ENCODE peak calls at places on chromosomes 16 and 17, in eight cellular contexts. One of them, this sample, is unnamed.

GRCh38 chr16:77500286-77500598 is 65.4 kb upstream of the ADAMTS18 start:
- DNase-seq in prostate gland: no peak
- DNase-seq in fibroblast of lung: no peak
- DNase-seq in foreskin fibroblast: no peak
- DNase-seq in A549: no peak
- DNase-seq in dorsolateral prefrontal cortex: no peak
- DNase-seq in uterus: no peak
- DNase-seq in AG04449: no peak
- DNase-seq in this sample: no peak

GRCh38 chr17:76088868-76089576 is 10.0 kb downstream of the ZACN start:
- DNase-seq in fibroblast of lung: no peak
- DNase-seq in uterus: no peak
- DNase-seq in dorsolateral prefrontal cortex: no peak
- DNase-seq in A549: no peak
- DNase-seq in AG04449: no peak
- DNase-seq in prostate gland: no peak
- DNase-seq in foreskin fibroblast: no peak
- DNase-seq in this sample: no peak

GRCh38 chr16:79808731-79809130 is 208.2 kb upstream of the MAF start:
- DNase-seq in A549: no peak
- DNase-seq in foreskin fibroblast: no peak
- DNase-seq in prostate gland: no peak
- DNase-seq in fibroblast of lung: no peak
- DNase-seq in dorsolateral prefrontal cortex: no peak
- DNase-seq in AG04449: no peak
- DNase-seq in uterus: no peak
- DNase-seq in this sample: no peak

GRCh38 chr17:67127925-67128324 is 83.6 kb downstream of the CACNG1 start:
- DNase-seq in uterus: no peak
- DNase-seq in A549: no peak
- DNase-seq in dorsolateral prefrontal cortex: no peak
- DNase-seq in foreskin fibroblast: no peak
- DNase-seq in AG04449: no peak
- DNase-seq in fibroblast of lung: no peak
- DNase-seq in prostate gland: no peak
- DNase-seq in this sample: no peak

GRCh38 chr17:66547170-66547865 is 244.9 kb downstream of the PRKCA start:
- DNase-seq in AG04449: no peak
- DNase-seq in fibroblast of lung: no peak
- DNase-seq in prostate gland: no peak
- DNase-seq in foreskin fibroblast: peak
- DNase-seq in uterus: no peak
- DNase-seq in A549: no peak
- DNase-seq in dorsolateral prefrontal cortex: no peak
- DNase-seq in this sample: no peak

GRCh38 chr16:83117810-83118209 is 491.0 kb downstream of the CDH13 start:
- DNase-seq in AG04449: no peak
- DNase-seq in uterus: no peak
- DNase-seq in A549: no peak
- DNase-seq in foreskin fibroblast: peak
- DNase-seq in prostate gland: no peak
- DNase-seq in fibroblast of lung: no peak
- DNase-seq in dorsolateral prefrontal cortex: no peak
- DNase-seq in this sample: no peak

GRCh38 chr17:42472709-42473521 is 14.2 kb downstream of the ATP6V0A1 start:
- DNase-seq in fibroblast of lung: peak
- DNase-seq in A549: no peak
- DNase-seq in uterus: no peak
- DNase-seq in AG04449: peak
- DNase-seq in prostate gland: no peak
- DNase-seq in foreskin fibroblast: peak
- DNase-seq in dorsolateral prefrontal cortex: no peak
- DNase-seq in this sample: no peak

GRCh38 chr17:2776589-2777241 is 19.5 kb upstream of the RAP1GAP2 start:
- DNase-seq in dorsolateral prefrontal cortex: no peak
- DNase-seq in prostate gland: no peak
- DNase-seq in fibroblast of lung: no peak
- DNase-seq in A549: peak
- DNase-seq in foreskin fibroblast: no peak
- DNase-seq in uterus: no peak
- DNase-seq in AG04449: no peak
- DNase-seq in this sample: no peak

GRCh38 chr17:82304826-82305726 is 12.3 kb downstream of the CD7 start:
- DNase-seq in A549: no peak
- DNase-seq in prostate gland: no peak
- DNase-seq in uterus: no peak
- DNase-seq in foreskin fibroblast: no peak
- DNase-seq in AG04449: no peak
- DNase-seq in fibroblast of lung: no peak
- DNase-seq in dorsolateral prefrontal cortex: no peak
- DNase-seq in this sample: no peak

GRCh38 chr16:76535-77272 is 1.3 kb upstream of the MPG start:
- DNase-seq in foreskin fibroblast: peak
- DNase-seq in A549: peak
- DNase-seq in dorsolateral prefrontal cortex: no peak
- DNase-seq in prostate gland: no peak
- DNase-seq in fibroblast of lung: peak
- DNase-seq in uterus: peak
- DNase-seq in AG04449: no peak
- DNase-seq in this sample: no peak

GRCh38 chr16:66486773-66487579 is 59.9 kb downstream of the BEAN1 start:
- DNase-seq in uterus: peak
- DNase-seq in prostate gland: no peak
- DNase-seq in AG04449: no peak
- DNase-seq in foreskin fibroblast: peak
- DNase-seq in dorsolateral prefrontal cortex: no peak
- DNase-seq in fibroblast of lung: peak
- DNase-seq in A549: no peak
- DNase-seq in this sample: no peak

GRCh38 chr16:66121466-66121865 is 245.0 kb upstream of the CDH5 start:
- DNase-seq in dorsolateral prefrontal cortex: no peak
- DNase-seq in AG04449: no peak
- DNase-seq in prostate gland: no peak
- DNase-seq in uterus: no peak
- DNase-seq in A549: no peak
- DNase-seq in fibroblast of lung: no peak
- DNase-seq in foreskin fibroblast: no peak
- DNase-seq in this sample: no peak

GRCh38 chr17:68441064-68441770 is 16.1 kb downstream of the WIPI1 start:
- DNase-seq in foreskin fibroblast: no peak
- DNase-seq in uterus: no peak
- DNase-seq in AG04449: no peak
- DNase-seq in prostate gland: no peak
- DNase-seq in fibroblast of lung: no peak
- DNase-seq in dorsolateral prefrontal cortex: no peak
- DNase-seq in A549: no peak
- DNase-seq in this sample: no peak

DNA sequence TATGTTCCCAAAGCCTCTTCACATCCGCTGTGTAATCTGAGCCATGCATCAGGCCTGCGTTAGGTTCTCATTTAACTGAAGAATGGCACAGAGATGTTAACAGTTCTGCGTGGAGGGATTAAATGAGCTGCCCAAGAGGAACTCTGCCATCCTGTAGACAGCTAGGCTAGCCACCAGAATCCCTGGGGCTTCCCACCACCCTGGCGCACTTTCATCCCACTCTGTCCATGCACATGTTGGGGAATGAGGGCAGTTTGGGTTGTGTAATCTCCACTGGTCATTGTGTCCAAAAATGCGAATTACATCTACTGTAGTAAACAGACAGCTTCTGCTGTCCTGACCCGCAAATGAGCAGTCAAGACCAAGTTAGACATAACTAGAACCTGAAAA is 1.0 kb upstream of the GLG1 start:
- DNase-seq in foreskin fibroblast: peak
- DNase-seq in A549: no peak
- DNase-seq in uterus: no peak
- DNase-seq in fibroblast of lung: no peak
- DNase-seq in AG04449: no peak
- DNase-seq in prostate gland: no peak
- DNase-seq in dorsolateral prefrontal cortex: no peak
- DNase-seq in this sample: no peak
- TF ChIP-seq CTCF in foreskin fibroblast: no peak
- TF ChIP-seq CTCF in A549: no peak
- TF ChIP-seq CTCF in uterus: no peak
- TF ChIP-seq CTCF in fibroblast of lung: no peak
- TF ChIP-seq CTCF in AG04449: no peak
- TF ChIP-seq CTCF in prostate gland: no peak
- TF ChIP-seq CTCF in dorsolateral prefrontal cortex: no peak
- TF ChIP-seq CTCF in this sample: no peak

GRCh38 chr16:57999971-58000705 is at the start of gene ZNF319:
- DNase-seq in foreskin fibroblast: no peak
- DNase-seq in dorsolateral prefrontal cortex: no peak
- DNase-seq in fibroblast of lung: peak
- DNase-seq in prostate gland: no peak
- DNase-seq in uterus: no peak
- DNase-seq in A549: no peak
- DNase-seq in AG04449: no peak
- DNase-seq in this sample: no peak

GRCh38 chr16:57997528-57998265 is 2.8 kb downstream of the ZNF319 start:
- DNase-seq in foreskin fibroblast: no peak
- DNase-seq in uterus: no peak
- DNase-seq in dorsolateral prefrontal cortex: no peak
- DNase-seq in prostate gland: no peak
- DNase-seq in fibroblast of lung: no peak
- DNase-seq in AG04449: no peak
- DNase-seq in A549: no peak
- DNase-seq in this sample: no peak

GRCh38 chr16:57999366-57999970 is 1.0 kb downstream of the ZNF319 start:
- DNase-seq in foreskin fibroblast: peak
- DNase-seq in dorsolateral prefrontal cortex: no peak
- DNase-seq in A549: no peak
- DNase-seq in prostate gland: no peak
- DNase-seq in fibroblast of lung: peak
- DNase-seq in uterus: no peak
- DNase-seq in AG04449: no peak
- DNase-seq in this sample: no peak

GRCh38 chr16:57998484-57998883 is 2.0 kb downstream of the ZNF319 start:
- DNase-seq in foreskin fibroblast: peak
- DNase-seq in prostate gland: no peak
- DNase-seq in A549: no peak
- DNase-seq in AG04449: no peak
- DNase-seq in uterus: no peak
- DNase-seq in fibroblast of lung: peak
- DNase-seq in dorsolateral prefrontal cortex: no peak
- DNase-seq in this sample: no peak

GRCh38 chr16:57998992-57999365 is 1.5 kb downstream of the ZNF319 start:
- DNase-seq in prostate gland: no peak
- DNase-seq in fibroblast of lung: no peak
- DNase-seq in A549: no peak
- DNase-seq in uterus: no peak
- DNase-seq in foreskin fibroblast: no peak
- DNase-seq in AG04449: no peak
- DNase-seq in dorsolateral prefrontal cortex: no peak
- DNase-seq in this sample: no peak
- H3K4me3 ChIP-seq in prostate gland: no peak
- H3K4me3 ChIP-seq in fibroblast of lung: peak
- H3K4me3 ChIP-seq in A549: peak
- H3K4me3 ChIP-seq in uterus: no peak
- H3K4me3 ChIP-seq in foreskin fibroblast: peak
- H3K4me3 ChIP-seq in AG04449: peak
- H3K4me3 ChIP-seq in dorsolateral prefrontal cortex: no peak
- H3K4me3 ChIP-seq in this sample: peak

DNA sequence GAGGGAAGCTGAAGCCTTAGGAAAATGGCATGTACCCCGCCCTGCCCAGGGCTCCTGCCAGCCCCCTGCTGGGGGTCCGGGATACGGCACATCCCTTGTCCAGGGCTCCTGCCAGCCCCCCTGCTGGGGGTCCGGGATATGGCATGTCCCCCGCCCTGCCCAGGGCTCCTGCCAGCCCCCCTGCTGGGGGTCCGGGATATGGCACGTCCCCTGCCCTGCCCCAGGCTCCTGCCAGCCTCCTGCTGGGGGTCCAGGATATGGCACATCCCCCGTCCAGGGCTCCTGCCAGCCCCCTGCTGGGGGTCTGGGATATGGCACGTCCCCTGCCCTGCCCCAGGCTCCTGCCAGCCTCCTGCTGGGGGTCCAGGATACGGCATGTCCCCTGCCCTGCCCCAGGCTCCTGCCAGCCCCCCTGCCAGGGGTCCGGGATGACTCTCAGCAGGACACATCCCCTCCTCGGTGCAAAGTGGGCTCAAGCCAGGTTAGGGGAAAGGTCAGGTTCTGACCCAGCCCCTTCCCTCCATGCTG is 43.2 kb downstream of the RPH3AL start:
- DNase-seq in fibroblast of lung: peak
- DNase-seq in A549: peak
- DNase-seq in AG04449: no peak
- DNase-seq in foreskin fibroblast: no peak
- DNase-seq in prostate gland: no peak
- DNase-seq in dorsolateral prefrontal cortex: no peak
- DNase-seq in uterus: no peak
- DNase-seq in this sample: no peak
- TF ChIP-seq CTCF in fibroblast of lung: peak
- TF ChIP-seq CTCF in A549: peak
- TF ChIP-seq CTCF in AG04449: peak
- TF ChIP-seq CTCF in foreskin fibroblast: peak
- TF ChIP-seq CTCF in prostate gland: no peak
- TF ChIP-seq CTCF in dorsolateral prefrontal cortex: peak
- TF ChIP-seq CTCF in uterus: no peak
- TF ChIP-seq CTCF in this sample: peak

GRCh38 chr16:76176616-76177015 is 100.6 kb upstream of the CNTNAP4 start:
- DNase-seq in AG04449: no peak
- DNase-seq in prostate gland: no peak
- DNase-seq in foreskin fibroblast: no peak
- DNase-seq in dorsolateral prefrontal cortex: no peak
- DNase-seq in uterus: no peak
- DNase-seq in A549: no peak
- DNase-seq in fibroblast of lung: no peak
- DNase-seq in this sample: no peak

GRCh38 chr16:76176153-76176552 is 101.0 kb upstream of the CNTNAP4 start:
- DNase-seq in dorsolateral prefrontal cortex: no peak
- DNase-seq in foreskin fibroblast: no peak
- DNase-seq in fibroblast of lung: no peak
- DNase-seq in uterus: no peak
- DNase-seq in prostate gland: no peak
- DNase-seq in A549: no peak
- DNase-seq in AG04449: no peak
- DNase-seq in this sample: no peak

DNA sequence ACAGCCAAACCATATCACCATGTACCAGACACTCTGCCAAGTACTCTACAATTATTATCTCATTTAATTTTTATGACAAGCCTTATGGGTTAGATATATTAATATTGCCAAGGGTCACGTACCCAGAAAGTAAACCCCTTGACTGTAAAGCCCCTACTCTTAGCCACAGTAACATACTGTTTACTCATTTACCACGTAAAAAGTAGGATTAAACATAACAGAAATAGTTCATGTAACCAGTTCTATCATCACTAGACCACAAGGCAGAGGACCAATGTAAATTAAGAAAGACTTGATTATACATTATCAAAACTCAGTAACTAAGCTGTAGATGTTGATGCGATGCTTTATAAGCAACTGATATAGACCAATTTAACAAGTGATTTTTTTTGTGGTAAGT is 101.5 kb upstream of the CNTNAP4 start:
- DNase-seq in foreskin fibroblast: no peak
- DNase-seq in A549: no peak
- DNase-seq in AG04449: no peak
- DNase-seq in dorsolateral prefrontal cortex: no peak
- DNase-seq in prostate gland: no peak
- DNase-seq in fibroblast of lung: no peak
- DNase-seq in uterus: no peak
- DNase-seq in this sample: no peak
- H3K4me3 ChIP-seq in foreskin fibroblast: no peak
- H3K4me3 ChIP-seq in A549: no peak
- H3K4me3 ChIP-seq in AG04449: no peak
- H3K4me3 ChIP-seq in dorsolateral prefrontal cortex: no peak
- H3K4me3 ChIP-seq in prostate gland: no peak
- H3K4me3 ChIP-seq in fibroblast of lung: no peak
- H3K4me3 ChIP-seq in uterus: no peak
- H3K4me3 ChIP-seq in this sample: no peak

This sample was measured in HFF-Myc.